ENCODE peak calls at places on chromosomes 16 and 17, in eight cellular contexts. N is endothelial cell of umbilical vein, C is WTC11, X is A549, I is K562, Y is SK-N-SH, F is HCT116, W is H1. M is an unnamed sample.

GRCh38 chr17:1143573-1143972 is 36.2 kb downstream of the ABR start:
- DNase-seq in W (no peak), C (no peak), X (no peak), N (no peak), I (no peak), F (no peak), Y (peak), M (no peak)

GRCh38 chr16:61042736-61043135 is 993.5 kb downstream of the CDH8 start:
- DNase-seq in W (no peak), F (no peak), X (no peak), I (no peak), C (peak), N (no peak), Y (no peak), M (peak)

GRCh38 chr17:79009397-79010303 is at the start of gene CANT1:
- DNase-seq in C (peak), F (peak), Y (peak), I (peak), W (peak), X (peak), N (peak), M (peak)

GRCh38 chr17:75908201-75908600 is 3.5 kb upstream of the MRPL38 start:
- DNase-seq in N (no peak), C (no peak), F (no peak), W (no peak), Y (no peak), X (no peak), I (no peak), M (no peak)

GRCh38 chr16:59385953-59386352 is 651.8 kb upstream of the GOT2 start:
- DNase-seq in X (no peak), C (no peak), Y (no peak), F (no peak), N (peak), I (no peak), W (no peak), M (no peak)

GRCh38 chr16:85379041-85380001 is 233.8 kb upstream of the GSE1 start:
- DNase-seq in Y (no peak), I (peak), W (no peak), F (no peak), X (no peak), N (no peak), C (no peak), M (peak)

GRCh38 chr16:23865853-23866252 is 30.1 kb downstream of the PRKCB start:
- DNase-seq in F (no peak), C (peak), N (no peak), I (no peak), X (no peak), W (no peak), Y (no peak), M (no peak)

GRCh38 chr17:81030726-81031570 is 4.0 kb upstream of the BAIAP2 start:
- DNase-seq in C (no peak), I (no peak), X (no peak), N (peak), W (no peak), Y (no peak), F (no peak), M (no peak)

GRCh38 chr16:14056970-14057369 is 14.1 kb upstream of the MRTFB start:
- DNase-seq in W (no peak), I (no peak), F (no peak), Y (no peak), X (no peak), C (no peak), N (peak), M (no peak)

GRCh38 chr16:57576429-57576870 is 34.0 kb downstream of the ADGRG5 start:
- DNase-seq in F (peak), C (peak), W (peak), N (peak), X (peak), I (peak), Y (peak), M (peak)

GRCh38 chr17:77530591-77530990 is 389.8 kb downstream of the SEC14L1 start:
- DNase-seq in C (no peak), Y (no peak), F (no peak), I (no peak), X (no peak), W (no peak), N (no peak), M (no peak)

GRCh38 chr17:46024590-46024989 is 25.5 kb downstream of the STH start:
- DNase-seq in X (no peak), I (no peak), C (no peak), N (no peak), Y (no peak), W (no peak), F (no peak), M (no peak)

GRCh38 chr17:6097005-6097279 is 26.8 kb downstream of the WSCD1 start:
- DNase-seq in C (no peak), X (no peak), W (no peak), I (no peak), F (no peak), Y (no peak), N (no peak), M (no peak)

GRCh38 chr17:78399693-78400144 is 21.3 kb downstream of the PGS1 start:
- DNase-seq in X (no peak), W (no peak), Y (no peak), C (no peak), F (no peak), I (no peak), N (no peak), M (no peak)

GRCh38 chr17:34709108-34709779 is 129.9 kb downstream of the TMEM132E start:
- DNase-seq in N (no peak), I (no peak), F (no peak), C (no peak), W (no peak), X (no peak), Y (no peak), M (no peak)

GRCh38 chr17:64492481-64493109 is 4.3 kb downstream of the POLG2 start:
- DNase-seq in N (peak), I (peak), Y (peak), F (no peak), W (no peak), X (no peak), C (no peak), M (peak)

GRCh38 chr17:39225974-39226683 is 384 bp upstream of the STAC2 start:
- DNase-seq in I (peak), W (peak), F (no peak), X (peak), N (peak), C (peak), Y (peak), M (no peak)

GRCh38 chr17:78717431-78717980 is 64.6 kb downstream of the CYTH1 start:
- DNase-seq in F (no peak), N (peak), Y (peak), W (peak), C (no peak), X (peak), I (no peak), M (no peak)

GRCh38 chr16:72847187-72848044 is 200.5 kb downstream of the ZFHX3 start:
- DNase-seq in X (peak), Y (peak), F (no peak), W (no peak), C (peak), N (peak), I (peak), M (peak)

GRCh38 chr16:11639008-11639562 is 29.2 kb upstream of the SNN start:
- DNase-seq in C (no peak), Y (no peak), X (no peak), I (no peak), F (no peak), N (no peak), W (no peak), M (no peak)

GRCh38 chr17:27633312-27634025 is 2.5 kb downstream of the LGALS9 start:
- DNase-seq in N (peak), I (peak), W (no peak), F (no peak), C (no peak), Y (no peak), X (no peak), M (no peak)

GRCh38 chr16:68444058-68444657 is 4.2 kb downstream of the SMPD3 start:
- DNase-seq in F (no peak), X (no peak), C (peak), W (peak), I (peak), Y (no peak), N (peak), M (peak)

GRCh38 chr16:56879276-56879675 is 14.3 kb downstream of the SLC12A3 start:
- DNase-seq in X (no peak), I (no peak), F (no peak), N (no peak), C (no peak), W (no peak), Y (no peak), M (no peak)

GRCh38 chr17:34252138-34252889 is 2.8 kb upstream of the CCL2 start:
- DNase-seq in N (peak), C (peak), X (peak), I (no peak), Y (peak), F (no peak), W (no peak), M (peak)

GRCh38 chr17:42387663-42388380 is 420 bp downstream of the STAT3 start:
- DNase-seq in Y (peak), N (peak), I (peak), W (peak), C (peak), F (no peak), X (no peak), M (peak)

GRCh38 chr17:56833023-56833811 is 503 bp downstream of the C17orf67 start:
- DNase-seq in N (peak), I (peak), C (peak), F (peak), Y (peak), W (peak), X (peak), M (peak)

GRCh38 chr17:44345497-44346026 is 460 bp downstream of the GRN start:
- DNase-seq in W (peak), Y (peak), F (peak), C (peak), I (peak), N (peak), X (peak), M (peak)

GRCh38 chr16:18834873-18835272 is 33.5 kb upstream of the ARL6IP1 start:
- DNase-seq in X (no peak), F (no peak), I (no peak), N (no peak), C (no peak), Y (no peak), W (no peak), M (peak)

GRCh38 chr17:16027708-16028584 is 28.3 kb downstream of the TTC19 start:
- DNase-seq in N (peak), I (peak), X (peak), F (peak), Y (no peak), C (no peak), W (no peak), M (peak)

GRCh38 chr16:69190046-69190588 is 3.2 kb downstream of the SNTB2 start:
- DNase-seq in W (no peak), N (no peak), Y (no peak), F (no peak), C (no peak), X (no peak), I (no peak), M (no peak)

GRCh38 chr17:39904990-39905288 is 13.5 kb downstream of the GSDMB start:
- DNase-seq in I (no peak), Y (no peak), W (no peak), X (no peak), F (no peak), C (no peak), N (no peak), M (no peak)

GRCh38 chr16:9055661-9056060 is 35.8 kb upstream of the HAPSTR1 start:
- DNase-seq in I (no peak), X (no peak), W (no peak), N (no peak), Y (no peak), F (no peak), C (no peak), M (no peak)

GRCh38 chr17:80498242-80498919 is 22.0 kb upstream of the NPTX1 start:
- DNase-seq in F (no peak), X (no peak), N (no peak), W (no peak), C (no peak), Y (no peak), I (no peak), M (no peak)

GRCh38 chr16:19948186-19949104 is 63.8 kb upstream of the GPRC5B start:
- DNase-seq in X (no peak), F (no peak), C (peak), I (no peak), N (no peak), W (peak), Y (no peak), M (no peak)

GRCh38 chr17:17749921-17750320 is 68.7 kb downstream of the RAI1 start:
- DNase-seq in Y (peak), N (peak), C (peak), F (peak), W (peak), I (peak), X (peak), M (peak)

GRCh38 chr16:65071371-65072311 is 50.2 kb downstream of the CDH11 start:
- DNase-seq in W (no peak), F (no peak), Y (no peak), I (no peak), C (no peak), N (peak), X (no peak), M (no peak)

GRCh38 chr16:68284847-68285246 is 20.5 kb downstream of the SLC7A6 start:
- DNase-seq in I (no peak), W (no peak), Y (no peak), X (no peak), C (no peak), F (no peak), N (peak), M (peak)

GRCh38 chr17:17988427-17988945 is 15.8 kb downstream of the DRC3 start:
- DNase-seq in I (no peak), Y (no peak), C (no peak), X (no peak), F (no peak), W (no peak), N (no peak), M (no peak)

GRCh38 chr16:85330694-85331188 is 218.5 kb upstream of the CIBAR2 start:
- DNase-seq in N (no peak), Y (peak), X (peak), C (no peak), I (peak), F (peak), W (no peak), M (peak)

GRCh38 chr17:48470388-48471034 is 40.5 kb upstream of the SKAP1 start:
- DNase-seq in W (no peak), I (no peak), X (no peak), F (peak), N (no peak), C (no peak), Y (no peak), M (no peak)

DNA sequence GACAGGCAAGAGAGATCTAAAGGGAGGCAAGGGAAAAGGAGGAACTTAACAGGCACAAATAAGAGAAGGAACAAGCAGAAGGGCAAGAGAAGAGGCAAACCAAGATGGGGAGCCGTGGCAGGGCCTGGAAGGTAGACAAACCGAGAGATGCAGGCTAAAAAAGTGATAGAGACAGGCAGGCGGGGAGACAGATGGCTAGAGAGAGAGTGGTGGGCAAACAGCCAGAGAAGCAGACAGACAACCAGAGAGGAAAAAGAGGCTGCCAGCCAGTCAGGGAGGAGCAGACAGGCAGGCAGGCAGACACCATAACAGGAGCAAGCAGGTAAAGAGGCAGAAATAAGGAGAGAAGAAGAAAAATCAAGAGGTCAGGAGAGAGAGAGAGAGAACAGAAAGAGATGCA is 6.9 kb upstream of the CHD3 start:
- DNase-seq in F (no peak), N (no peak), W (no peak), C (no peak), X (no peak), Y (peak), I (no peak), M (no peak)
- TF ChIP-seq MAX in F (no peak), N (no peak), W (no peak), C (no peak), X (no peak), Y (no peak), I (no peak), M (no peak)

DNA sequence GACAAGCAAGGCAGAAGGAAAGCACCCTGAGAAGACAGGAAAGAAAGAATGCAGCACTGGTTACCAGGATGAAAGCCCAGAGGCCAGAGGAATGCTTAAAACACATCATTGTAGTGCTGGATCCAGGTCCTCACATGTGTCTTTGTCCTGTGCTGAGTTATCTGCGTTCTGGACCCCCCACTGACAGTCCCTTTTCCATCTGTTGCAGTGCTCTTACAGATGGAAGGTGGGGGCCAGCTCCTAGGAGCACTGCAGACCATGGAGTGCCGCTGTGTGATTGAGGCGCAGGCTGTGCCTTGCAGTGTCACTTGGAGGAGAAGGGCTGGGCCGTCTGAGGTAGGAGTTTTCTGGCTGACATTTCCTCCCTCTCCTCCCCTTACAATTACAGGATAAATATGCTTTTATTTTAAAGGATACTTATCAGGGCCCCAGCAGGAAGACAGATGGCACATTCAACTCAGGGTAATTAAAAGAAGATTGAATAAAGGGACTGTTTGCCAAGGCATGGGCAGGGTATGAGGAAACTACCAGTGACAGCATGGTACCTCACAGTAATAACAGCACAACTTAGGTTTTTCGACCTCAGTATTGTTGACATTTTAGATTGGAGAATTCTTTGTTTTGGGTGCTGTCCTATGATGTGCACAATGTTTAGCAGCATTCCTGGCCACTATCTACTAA is 3.0 kb downstream of the EME1 start:
- DNase-seq in I (no peak), Y (peak), C (no peak), X (no peak), N (no peak), F (no peak), W (no peak), M (no peak)
- TF ChIP-seq MAX in I (no peak), Y (no peak), C (no peak), X (no peak), N (no peak), F (no peak), W (no peak), M (no peak)

GRCh38 chr17:61149862-61150362 is 249.7 kb upstream of the TBX2 start:
- DNase-seq in I (no peak), F (no peak), W (no peak), X (no peak), N (no peak), Y (peak), C (no peak), M (no peak)

GRCh38 chr17:61149106-61149505 is 250.5 kb upstream of the TBX2 start:
- DNase-seq in N (no peak), X (no peak), I (no peak), Y (no peak), W (no peak), C (no peak), F (no peak), M (no peak)

GRCh38 chr17:61155590-61156181 is 244.0 kb upstream of the TBX2 start:
- DNase-seq in I (no peak), Y (no peak), C (no peak), F (no peak), X (no peak), W (no peak), N (no peak), M (no peak)

GRCh38 chr17:61150686-61151299 is 248.8 kb upstream of the TBX2 start:
- DNase-seq in X (no peak), C (no peak), N (no peak), I (no peak), F (no peak), Y (no peak), W (no peak), M (no peak)

GRCh38 chr17:61152898-61153297 is 246.7 kb upstream of the TBX2 start:
- DNase-seq in W (no peak), N (no peak), Y (no peak), I (no peak), C (no peak), F (no peak), X (no peak), M (no peak)
- TF ChIP-seq MAX in W (no peak), N (no peak), Y (no peak), I (no peak), C (no peak), F (no peak), X (no peak), M (no peak)

GRCh38 chr16:89298826-89299225 is 81.3 kb downstream of the ZNF778 start:
- DNase-seq in Y (no peak), F (no peak), X (no peak), C (no peak), N (no peak), W (no peak), I (no peak), M (no peak)
- TF ChIP-seq MAX in Y (no peak), F (no peak), X (no peak), C (no peak), N (no peak), W (no peak), I (no peak), M (no peak)

GRCh38 chr17:13939222-13939621 is 130.1 kb upstream of the COX10 start:
- DNase-seq in C (peak), F (no peak), I (no peak), Y (no peak), W (no peak), X (no peak), N (no peak), M (no peak)

GRCh38 chr17:13941781-13942180 is 127.5 kb upstream of the COX10 start:
- DNase-seq in Y (no peak), F (no peak), N (no peak), X (no peak), I (no peak), W (no peak), C (no peak), M (no peak)

GRCh38 chr17:13943859-13944258 is 125.4 kb upstream of the COX10 start:
- DNase-seq in F (no peak), I (no peak), W (no peak), N (no peak), C (no peak), Y (no peak), X (no peak), M (no peak)

GRCh38 chr17:13940858-13941665 is 128.2 kb upstream of the COX10 start:
- DNase-seq in X (peak), F (peak), W (no peak), N (no peak), Y (no peak), C (no peak), I (no peak), M (no peak)
- TF ChIP-seq MAX in X (no peak), F (no peak), W (no peak), N (no peak), Y (no peak), C (no peak), I (no peak), M (no peak)

M was measured in NB4.